ENCODE peak calls at places on chromosomes 1 and 21, in eight cellular contexts. V, I, F, Q, P, N, L and S are unnamed samples. For H3K27me3, the result is how much of the 10 kb centered on the place peaks cover.

GRCh38 chr1:13792429-13792828 is 92.4 kb downstream of the PRDM2 start:
- DNase-seq in L (no peak), Q (no peak), P (no peak), N (no peak), V (no peak), I (no peak), F (no peak), S (no peak)

GRCh38 chr1:9721606-9722377 is 70.3 kb downstream of the PIK3CD start:
- DNase-seq in N (no peak), V (no peak), I (peak), F (no peak), Q (peak), L (peak), P (peak), S (peak)

GRCh38 chr1:31398246-31398645 is 14.8 kb upstream of the SERINC2 start:
- DNase-seq in Q (no peak), L (no peak), N (no peak), F (no peak), I (no peak), P (no peak), V (no peak), S (no peak)

GRCh38 chr21:30580132-30580531 is 10.1 kb downstream of the KRTAP22-2 start:
- DNase-seq in P (no peak), N (no peak), Q (no peak), L (no peak), I (no peak), F (no peak), V (no peak), S (no peak)

GRCh38 chr1:198156745-198157240 is at the start of gene NEK7:
- DNase-seq in L (peak), Q (peak), V (peak), F (peak), N (peak), I (peak), P (peak), S (peak)

GRCh38 chr21:33739701-33740100 is 97.4 kb downstream of the ITSN1 start:
- DNase-seq in N (no peak), P (no peak), L (no peak), Q (no peak), V (no peak), I (no peak), F (no peak), S (no peak)

GRCh38 chr1:179369751-179370341 is 4.1 kb downstream of the AXDND1 start:
- DNase-seq in V (no peak), I (peak), Q (peak), P (peak), L (peak), F (no peak), N (peak), S (peak)

GRCh38 chr1:53560572-53561487 is 101.6 kb downstream of the DMRTB1 start:
- DNase-seq in I (no peak), Q (peak), P (peak), V (no peak), N (peak), F (no peak), L (no peak), S (no peak)

GRCh38 chr1:171110485-171111340 is 20.0 kb downstream of the FMO3 start:
- DNase-seq in Q (peak), I (no peak), F (no peak), L (no peak), P (no peak), V (no peak), N (no peak), S (no peak)

DNA sequence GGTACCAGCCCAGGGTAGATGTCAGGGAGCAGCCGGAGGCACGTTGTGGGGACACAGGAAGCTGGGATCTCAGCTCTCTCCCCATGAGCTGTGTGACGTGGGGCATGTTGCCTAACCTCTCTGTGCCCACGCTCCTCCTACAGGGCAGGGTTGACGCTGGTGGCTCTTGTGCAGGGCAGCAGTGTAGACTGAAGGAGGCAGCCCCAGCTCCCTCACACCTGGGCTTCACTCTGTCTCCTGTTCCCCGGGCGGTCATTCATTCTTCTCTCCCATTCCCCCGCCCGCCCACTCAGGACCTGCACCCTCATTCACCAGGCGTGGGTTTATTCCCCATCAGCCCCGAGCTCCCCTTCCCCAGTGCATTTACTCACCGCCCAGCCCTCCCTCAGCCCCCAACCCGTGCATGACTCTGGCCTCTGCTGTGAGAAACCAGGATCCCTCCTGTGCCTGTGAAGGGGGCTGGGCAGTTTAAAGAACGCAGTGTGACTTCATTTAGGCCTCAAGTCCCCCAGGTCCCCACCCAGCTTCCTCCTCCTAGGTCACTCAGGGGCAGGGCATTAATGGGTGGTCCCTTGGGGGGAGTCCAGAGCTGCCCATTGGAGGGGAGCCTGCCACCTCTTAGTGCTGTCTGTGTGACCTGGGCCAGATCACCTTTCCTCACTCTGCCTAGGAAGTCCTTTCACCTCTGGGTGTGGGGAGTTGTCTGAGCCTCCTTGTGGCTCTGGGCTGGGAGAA is 285.7 kb downstream of the PTPRU start:
- DNase-seq in I (no peak), P (no peak), V (no peak), N (peak), F (no peak), L (no peak), Q (no peak), S (no peak)
- H3K27me3 ChIP-seq in I (under half), P (under half), V (under half), N (under half), F (half or more), L (under half), Q (half or more), S (under half)

DNA sequence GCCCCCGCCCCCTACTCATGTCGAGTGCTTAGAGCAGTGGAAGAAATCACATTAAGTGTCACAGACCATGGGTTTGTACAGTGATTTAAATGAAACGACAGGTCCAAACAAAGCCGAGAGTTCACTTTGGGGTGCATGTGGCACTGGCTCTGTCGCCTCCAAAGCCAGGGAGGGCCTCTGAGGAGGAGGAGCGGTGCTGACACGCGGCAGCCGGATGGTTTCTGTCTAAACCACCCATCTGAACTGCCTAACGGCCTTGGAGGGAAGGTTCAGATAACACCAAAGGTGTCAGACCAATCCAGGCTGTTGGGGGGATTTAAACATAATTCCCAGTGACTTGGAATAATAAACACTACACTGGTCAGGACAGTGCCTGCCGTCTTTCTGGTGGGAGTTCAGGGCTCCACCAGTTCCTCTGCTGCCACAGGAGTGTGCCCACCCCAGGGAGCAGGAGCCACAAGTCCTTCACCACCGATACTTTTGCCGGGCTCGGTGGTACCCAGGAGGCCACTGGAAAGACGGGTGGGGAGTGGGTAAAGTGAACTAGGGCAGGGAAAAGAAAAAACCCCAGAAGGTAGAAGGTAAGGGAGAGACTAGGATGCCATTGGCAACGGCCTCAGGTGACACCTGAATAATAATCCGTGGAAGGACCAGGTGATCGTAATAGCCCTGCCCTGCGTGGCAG is 78.2 kb downstream of the SLC66A1 start:
- DNase-seq in I (no peak), L (no peak), P (no peak), N (no peak), Q (no peak), V (no peak), F (no peak), S (no peak)
- H3K27ac ChIP-seq in I (peak), L (peak), P (peak), N (no peak), Q (peak), V (peak), F (peak), S (peak)

GRCh38 chr1:18560692-18561091 is 70.0 kb upstream of the PAX7 start:
- DNase-seq in L (no peak), F (no peak), Q (no peak), P (no peak), N (no peak), I (no peak), V (no peak), S (no peak)

GRCh38 chr1:18554597-18554996 is 73.9 kb downstream of the KLHDC7A start:
- DNase-seq in L (no peak), P (no peak), V (no peak), I (no peak), F (no peak), N (no peak), Q (no peak), S (no peak)

GRCh38 chr1:18556364-18556763 is 74.3 kb upstream of the PAX7 start:
- DNase-seq in Q (peak), P (no peak), I (no peak), L (no peak), F (no peak), N (no peak), V (no peak), S (no peak)

GRCh38 chr1:18555036-18555435 is 74.3 kb downstream of the KLHDC7A start:
- DNase-seq in V (no peak), Q (no peak), I (no peak), N (no peak), L (no peak), P (no peak), F (no peak), S (no peak)

DNA sequence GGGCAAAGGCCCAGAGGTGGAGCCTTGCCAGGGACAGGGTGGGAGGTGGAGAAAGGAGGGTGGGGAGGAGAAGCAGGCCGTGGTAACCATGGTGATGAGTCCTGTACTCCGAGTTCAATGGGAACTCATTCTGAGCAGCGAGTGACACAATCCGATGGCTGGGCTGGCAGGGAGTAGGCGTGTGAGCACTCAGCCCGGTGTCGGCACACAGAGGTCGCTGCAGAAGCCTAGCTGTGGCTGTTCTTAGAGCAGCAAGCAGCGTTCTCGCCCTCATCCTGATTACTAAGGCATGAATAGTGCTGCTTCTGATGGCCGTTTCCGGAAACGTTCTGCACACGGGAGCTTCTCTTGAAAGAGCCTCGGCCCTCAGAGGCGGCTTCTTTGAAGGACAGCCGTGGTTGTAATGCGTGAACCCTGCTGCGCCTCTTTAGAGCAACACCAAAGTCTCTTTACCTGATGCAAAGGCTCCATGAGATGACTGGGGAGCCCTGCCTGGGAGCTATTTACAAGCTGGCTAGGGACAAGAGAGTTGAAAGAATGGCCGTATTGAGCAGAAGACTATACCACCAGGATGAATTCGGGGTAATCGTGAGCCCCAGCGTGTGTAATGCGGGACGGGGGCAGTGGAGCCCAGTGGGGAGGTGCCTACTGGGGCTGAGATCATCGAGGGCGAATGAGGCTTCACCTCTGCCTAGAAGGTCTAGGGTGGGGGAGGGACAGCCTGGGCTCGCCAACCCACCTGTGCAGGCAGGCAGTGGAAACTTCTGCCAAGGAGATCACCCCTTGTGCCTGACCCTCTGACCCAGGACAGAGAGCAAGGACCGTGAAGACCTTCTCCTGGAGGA is 72.8 kb upstream of the PAX7 start:
- DNase-seq in Q (peak), N (peak), I (no peak), V (peak), P (no peak), F (no peak), L (no peak), S (no peak)
- H3K27me3 ChIP-seq in Q (under half), N (under half), I (under half), V (half or more), P (under half), F (half or more), L (under half), S (under half)

DNA sequence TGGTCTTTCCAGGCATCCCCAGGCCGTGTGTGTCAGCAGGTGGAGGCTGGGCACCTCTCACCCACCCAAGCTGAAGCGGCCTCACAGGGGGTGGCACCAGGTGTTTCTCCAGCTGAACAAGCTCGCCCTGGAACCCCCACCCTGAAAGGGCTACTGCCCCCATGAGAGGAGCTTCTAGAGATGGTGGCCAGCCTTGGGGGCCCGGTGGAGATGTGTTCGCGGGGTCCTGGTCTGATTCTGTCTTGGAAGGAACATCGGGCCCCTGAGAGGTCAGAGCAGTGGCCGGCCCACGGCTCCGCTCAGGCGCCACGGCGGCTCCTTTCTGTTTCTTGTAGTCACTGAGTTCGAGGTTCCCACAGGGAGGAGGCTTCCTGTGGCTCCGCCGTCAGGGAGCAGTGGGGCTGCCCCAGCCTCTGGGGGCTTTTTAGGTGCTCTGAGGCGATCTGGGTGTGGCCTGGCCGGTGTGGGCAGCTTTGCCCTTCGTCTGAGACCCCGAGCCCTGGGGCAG is 46.9 kb downstream of the SKI start:
- DNase-seq in L (no peak), Q (no peak), F (no peak), P (peak), N (no peak), V (peak), I (no peak), S (no peak)
- H3K27ac ChIP-seq in L (no peak), Q (peak), F (peak), P (no peak), N (no peak), V (peak), I (no peak), S (no peak)

GRCh38 chr1:109546311-109547109 is 1.9 kb upstream of the GNAI3 start:
- DNase-seq in L (peak), N (peak), Q (peak), P (peak), V (peak), I (peak), F (peak), S (peak)
- H3K27me3 ChIP-seq in L (under half), N (under half), Q (under half), P (under half), V (under half), I (under half), F (under half), S (under half)

DNA sequence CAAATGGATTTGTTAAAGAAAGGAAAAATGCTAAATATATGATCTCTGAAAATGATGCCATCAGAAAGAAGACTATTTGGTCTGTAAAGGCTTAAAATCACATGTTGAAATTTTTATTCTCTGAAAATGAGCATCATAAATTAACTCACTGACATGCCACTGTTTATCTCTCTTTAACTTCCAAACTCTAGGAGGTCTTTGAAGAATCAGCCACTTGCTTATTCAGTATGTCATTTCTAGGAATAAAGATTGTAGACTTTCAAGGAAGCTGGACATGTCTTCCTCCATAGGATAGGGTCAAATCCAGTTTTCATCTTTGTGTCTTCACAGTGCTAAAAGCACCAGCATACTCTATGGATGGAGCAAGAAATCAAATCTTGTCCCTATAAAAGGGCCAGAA is 147.6 kb downstream of the FMN2 start:
- DNase-seq in L (no peak), P (no peak), V (no peak), N (no peak), Q (no peak), I (no peak), F (no peak), S (no peak)
- H3K27ac ChIP-seq in L (no peak), P (no peak), V (no peak), N (no peak), Q (no peak), I (no peak), F (no peak), S (no peak)

GRCh38 chr1:236033336-236033735 is 31.6 kb downstream of the NID1 start:
- DNase-seq in V (no peak), F (no peak), I (no peak), Q (no peak), N (no peak), P (no peak), L (no peak), S (no peak)
- H3K27me3 ChIP-seq in V (under half), F (under half), I (under half), Q (under half), N (under half), P (under half), L (under half), S (under half)

GRCh38 chr1:44050261-44050660 is 19.0 kb upstream of the SLC6A9 start:
- DNase-seq in P (no peak), F (no peak), N (no peak), L (no peak), I (no peak), V (no peak), Q (peak), S (no peak)
- H3K27ac ChIP-seq in P (no peak), F (no peak), N (no peak), L (no peak), I (no peak), V (no peak), Q (no peak), S (no peak)

GRCh38 chr1:60923287-60924110 is 158.9 kb upstream of the NFIA start:
- DNase-seq in V (no peak), P (no peak), I (no peak), Q (no peak), F (no peak), L (no peak), N (peak), S (no peak)
- H3K27me3 ChIP-seq in V (under half), P (under half), I (under half), Q (under half), F (under half), L (under half), N (under half), S (under half)

DNA sequence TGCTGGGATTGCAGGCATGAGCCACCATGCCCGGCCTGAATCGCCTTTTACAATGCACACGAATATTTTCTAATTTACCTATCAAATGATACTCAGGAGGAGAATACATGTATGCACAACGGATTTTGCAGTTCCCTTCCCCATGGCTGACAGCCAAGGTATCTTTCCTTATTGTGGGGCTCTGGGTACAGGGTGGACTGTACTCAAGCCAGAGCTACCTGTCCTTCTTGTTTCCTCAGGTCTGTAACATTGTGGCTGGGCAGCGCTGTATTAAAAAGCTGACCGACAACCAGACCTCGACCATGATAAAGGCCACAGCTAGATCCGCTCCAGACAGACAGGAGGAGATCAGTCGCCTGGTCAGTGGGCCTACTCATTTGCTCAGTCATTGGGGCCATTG is 18.2 kb downstream of the AGO1 start:
- DNase-seq in N (no peak), Q (no peak), P (no peak), I (no peak), L (no peak), V (no peak), F (no peak), S (no peak)
- H3K27ac ChIP-seq in N (no peak), Q (no peak), P (no peak), I (no peak), L (no peak), V (no peak), F (no peak), S (no peak)